ENCODE peak calls at places on chromosomes 3 and 15, in four cellular contexts. W is glutamatergic neuron, S is NCI-H1092 treated with DMSO at 0.1 percent for 48 hours, O is AML-193. C is an unnamed sample.

GRCh38 chr3:24339266-24339825 is 155.3 kb downstream of the THRB start:
- DNase-seq in S (no peak), W (no peak), O (no peak), C (no peak)

GRCh38 chr3:8882171-8882593 is 81.1 kb downstream of the RAD18 start:
- DNase-seq in O (no peak), S (no peak), W (no peak), C (no peak)

GRCh38 chr3:105982207-105982606 is 113.4 kb upstream of the CBLB start:
- DNase-seq in W (no peak), S (no peak), O (no peak), C (no peak)

GRCh38 chr3:196208942-196209695 is 2.1 kb downstream of the ZDHHC19 start:
- DNase-seq in O (no peak), S (no peak), W (no peak), C (no peak)

GRCh38 chr3:148990211-148990610 is 1.1 kb upstream of the GYG1 start:
- DNase-seq in O (peak), W (no peak), S (no peak), C (no peak)

GRCh38 chr3:165125836-165126235 is 47.5 kb upstream of the SI start:
- DNase-seq in S (no peak), O (no peak), W (no peak), C (no peak)

GRCh38 chr15:91408476-91409076 is 308.5 kb downstream of the SV2B start:
- DNase-seq in W (no peak), S (no peak), O (no peak), C (no peak)

GRCh38 chr3:171206283-171206682 is 179.8 kb upstream of the SLC2A2 start:
- DNase-seq in O (no peak), W (no peak), S (no peak), C (no peak)

GRCh38 chr15:89665449-89666146 is 10.3 kb upstream of the KIF7 start:
- DNase-seq in W (peak), S (no peak), O (no peak), C (no peak)

GRCh38 chr3:181623924-181624694 is 87.6 kb upstream of the SOX2 start:
- DNase-seq in S (peak), O (no peak), W (no peak), C (no peak)

GRCh38 chr3:149367021-149367840 is 10.2 kb downstream of the TM4SF1 start:
- DNase-seq in W (no peak), S (no peak), O (no peak), C (no peak)

GRCh38 chr15:79943820-79944219 is 27.2 kb downstream of the BCL2A1 start:
- DNase-seq in S (no peak), W (no peak), O (no peak), C (no peak)

GRCh38 chr3:188788621-188789081 is 383.1 kb upstream of the TPRG1 start:
- DNase-seq in S (no peak), W (no peak), O (no peak), C (peak)

GRCh38 chr3:197475514-197475913 is 80.3 kb downstream of the BDH1 start:
- DNase-seq in O (no peak), W (no peak), S (no peak), C (no peak)

GRCh38 chr15:83219026-83219425 is 11.4 kb upstream of the HDGFL3 start:
- DNase-seq in O (no peak), W (no peak), S (no peak), C (no peak)

GRCh38 chr15:40282144-40282869 is 557 bp downstream of the ANKRD63 start:
- DNase-seq in W (peak), S (no peak), O (peak), C (peak)

GRCh38 chr3:24359645-24360462 is 134.8 kb downstream of the THRB start:
- DNase-seq in W (no peak), S (no peak), O (no peak), C (no peak)